ENCODE peak calls at places on chromosomes 11 and 22, in six cellular contexts. R is H1, J is K562, K is SK-N-SH, W is HCT116, G is HepG2. F is an unnamed sample.

GRCh38 chr11:78379039-78379670 is 38.5 kb downstream of the GAB2 start:
- DNase-seq in R (no peak), J (no peak), K (no peak), W (no peak), G (no peak), F (no peak)

GRCh38 chr11:6799402-6799801 is at the start of gene OR6A2:
- DNase-seq in R (no peak), J (no peak), K (no peak), W (no peak), G (no peak), F (no peak)

GRCh38 chr11:5288108-5288911 is 13.4 kb downstream of the OR51B4 start:
- DNase-seq in R (no peak), J (peak; percentile 78), K (no peak), W (no peak), G (no peak), F (no peak)

GRCh38 chr22:19213496-19214473 is 35.2 kb upstream of the SLC25A1 start:
- DNase-seq in R (no peak), J (no peak), K (no peak), W (no peak), G (no peak), F (no peak)

GRCh38 chr11:30431127-30431814 is 108.4 kb downstream of the ARL14EP start:
- DNase-seq in R (no peak), J (no peak), K (no peak), W (no peak), G (no peak), F (no peak)

GRCh38 chr11:74417860-74418508 is 19.8 kb upstream of the PGM2L1 start:
- DNase-seq in R (no peak), J (no peak), K (no peak), W (no peak), G (no peak), F (no peak)

GRCh38 chr11:119192111-119192510 is 6.8 kb downstream of the NHERF4 start:
- DNase-seq in R (no peak), J (no peak), K (no peak), W (no peak), G (no peak), F (no peak)

GRCh38 chr22:19871845-19872778 is 17.4 kb upstream of the GNB1L start:
- DNase-seq in R (peak; percentile 45), J (no peak), K (no peak), W (no peak), G (no peak), F (no peak)

GRCh38 chr11:2378527-2379210 is 1.6 kb downstream of the CD81 start:
- DNase-seq in R (no peak), J (no peak), K (peak; percentile 83), W (no peak), G (no peak), F (no peak)

GRCh38 chr11:69920500-69921428 is 101.5 kb upstream of the FGF3 start:
- DNase-seq in R (peak; percentile 45), J (no peak), K (no peak), W (no peak), G (no peak), F (no peak)

GRCh38 chr22:36253523-36254490 is 874 bp downstream of the APOL1 start:
- DNase-seq in R (no peak), J (no peak), K (peak; percentile 29), W (no peak), G (no peak), F (no peak)

GRCh38 chr11:64355078-64355940 is 3.7 kb upstream of the RPS6KA4 start:
- DNase-seq in R (peak; percentile 85), J (peak; percentile 92), K (peak; percentile 89), W (peak; percentile 60), G (peak; percentile 79), F (peak; percentile 69)

GRCh38 chr11:111303476-111303875 is 5.1 kb downstream of the POU2AF3 start:
- DNase-seq in R (no peak), J (no peak), K (no peak), W (no peak), G (peak; percentile 41), F (no peak)

GRCh38 chr11:65206901-65207300 is 25.2 kb downstream of the CAPN1 start:
- DNase-seq in R (peak; percentile 31), J (no peak), K (no peak), W (no peak), G (no peak), F (no peak)

GRCh38 chr22:32255217-32255616 is at the start of gene SLC5A4:
- DNase-seq in R (no peak), J (no peak), K (no peak), W (no peak), G (no peak), F (no peak)

GRCh38 chr22:39845522-39845921 is 48.0 kb downstream of the ENTHD1 start:
- DNase-seq in R (no peak), J (no peak), K (no peak), W (no peak), G (no peak), F (no peak)

GRCh38 chr22:39839198-39839597 is 54.4 kb downstream of the ENTHD1 start:
- DNase-seq in R (no peak), J (no peak), K (no peak), W (no peak), G (no peak), F (no peak)

DNA sequence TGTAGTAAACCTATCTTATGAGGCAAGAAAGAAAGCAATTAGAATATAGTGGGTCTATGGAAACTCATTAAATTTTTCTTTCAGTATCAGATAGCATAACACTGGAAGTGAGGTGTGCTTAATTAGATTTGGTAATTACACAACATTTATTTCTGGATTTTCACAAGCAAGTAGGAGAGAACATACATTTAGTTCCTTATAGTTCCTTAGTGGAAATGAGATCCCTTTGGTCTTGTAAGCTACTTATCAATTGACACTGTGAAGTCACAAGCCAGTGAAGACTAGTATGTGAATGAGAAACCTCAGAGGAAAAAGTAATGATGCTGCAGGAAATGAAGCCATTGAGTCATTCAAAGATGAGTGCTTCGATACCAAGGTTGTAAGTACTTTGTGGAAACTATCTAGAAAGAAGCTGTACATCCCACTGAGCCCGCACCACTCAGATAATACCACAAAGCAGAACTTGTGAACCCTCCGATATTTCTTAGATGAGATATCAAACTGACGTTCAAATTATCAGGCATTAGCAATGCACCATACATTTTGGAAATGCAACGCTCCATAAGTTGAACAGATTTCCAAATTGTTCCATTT is 53.5 kb downstream of the ENTHD1 start:
- DNase-seq in R (no peak), J (peak; percentile 22), K (no peak), W (no peak), G (no peak), F (no peak)
- TF ChIP-seq SIN3A in R (no peak), J (no peak), K (no peak), W (no peak), G (no peak), F (no peak)

DNA sequence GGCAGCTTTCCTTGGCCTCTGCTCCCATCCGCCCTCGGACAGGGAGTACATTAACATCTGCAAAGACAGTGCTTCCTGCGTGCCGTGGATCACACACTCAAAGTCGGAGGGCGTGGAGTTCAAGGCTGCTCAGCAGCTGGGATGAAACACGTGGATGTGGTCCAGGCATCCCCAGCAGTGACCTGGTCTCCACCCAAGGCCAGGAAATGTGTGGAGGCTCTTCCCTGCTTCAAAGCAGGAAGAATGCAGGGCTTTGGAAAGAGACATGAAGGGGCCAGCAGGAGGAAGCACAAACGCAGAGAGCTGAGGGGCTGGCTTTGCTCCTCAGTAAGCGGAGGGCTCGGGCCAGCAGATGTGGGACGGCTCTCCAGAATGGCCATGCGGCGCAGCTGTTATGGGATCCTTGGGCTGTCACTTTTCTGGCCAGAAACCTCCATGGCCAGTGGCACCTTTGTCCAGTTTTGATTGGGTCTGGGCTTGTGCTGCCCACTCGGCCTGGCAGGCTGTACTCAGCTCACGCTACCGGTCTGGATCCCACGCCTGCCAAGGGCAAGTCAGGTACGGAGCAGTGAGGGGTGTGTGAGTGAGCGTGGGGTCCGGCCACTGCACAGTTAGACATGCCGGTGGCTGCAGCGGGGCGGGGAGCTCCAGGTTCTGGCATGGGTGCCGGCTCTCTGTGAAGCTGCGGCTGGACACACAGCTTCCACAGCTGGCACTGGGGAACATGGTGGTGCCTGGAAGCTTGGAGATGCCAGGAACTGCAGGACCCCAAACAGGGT is 438.0 kb downstream of the TBC1D22A start:
- DNase-seq in R (peak; percentile 4), J (no peak), K (no peak), W (no peak), G (no peak), F (no peak)
- H3K27ac ChIP-seq in R (no peak overlapping the region), J (no peak overlapping the region), K (no peak overlapping the region), W (no peak overlapping the region), G (no peak overlapping the region), F (no peak overlapping the region)

DNA sequence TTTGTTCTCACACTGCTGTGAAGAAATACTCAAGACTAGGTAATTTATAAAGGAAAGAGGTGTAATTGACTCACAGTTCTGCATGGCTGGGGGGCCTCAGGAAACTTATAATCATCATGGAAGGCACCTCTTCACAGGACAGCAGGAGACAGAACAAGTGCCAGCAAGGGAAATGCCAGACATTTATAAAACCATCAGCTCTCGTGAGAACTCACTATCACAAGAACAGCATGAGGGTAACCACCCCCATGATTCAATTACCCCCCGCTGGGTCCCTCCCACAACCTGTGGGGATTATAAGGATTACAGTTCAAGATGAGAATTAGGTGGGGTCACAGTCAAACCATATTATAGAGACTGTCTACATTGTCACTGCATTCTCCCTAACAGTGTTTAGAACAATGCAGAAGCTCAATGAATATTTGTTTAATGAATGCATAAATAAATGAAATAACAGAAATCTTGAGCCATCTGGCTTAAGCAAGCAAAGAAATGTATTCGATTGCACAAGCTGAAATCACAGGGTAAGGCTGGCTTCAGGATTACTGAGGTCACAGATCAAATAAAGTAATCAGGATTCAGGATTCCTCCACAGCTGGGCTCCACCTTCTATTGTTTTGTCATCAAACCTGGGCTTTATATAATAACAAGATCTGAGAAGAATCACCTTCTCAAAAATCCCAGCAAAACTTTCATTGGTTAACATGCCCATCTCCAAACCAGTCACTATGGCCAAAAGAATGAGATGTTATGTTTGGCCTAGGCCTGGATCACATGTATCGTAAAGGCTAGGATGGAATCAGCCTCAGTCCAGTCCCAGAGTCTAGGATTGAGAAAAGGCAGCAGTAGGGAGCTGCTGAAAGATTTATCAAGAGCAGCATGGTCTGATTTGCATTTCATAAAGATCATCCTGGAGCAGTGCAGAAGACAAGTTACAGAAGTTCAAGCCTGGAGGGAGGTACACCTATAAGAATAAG is 137.8 kb upstream of the UBASH3B start:
- DNase-seq in R (no peak), J (no peak), K (no peak), W (no peak), G (no peak), F (no peak)
- H3K27me3 ChIP-seq in R (no peaks in the 10 kb centered on the region), J (no peaks in the 10 kb centered on the region), K (peaks cover 8% of the 10 kb centered on the region), W (no peaks in the 10 kb centered on the region), G (peaks cover 3% of the 10 kb centered on the region), F (peaks cover 30% of the 10 kb centered on the region)

GRCh38 chr11:46710821-46711269 is 8.2 kb upstream of the F2 start:
- DNase-seq in R (no peak), J (no peak), K (no peak), W (no peak), G (no peak), F (peak; percentile 86)

GRCh38 chr11:46706886-46707285 is 6.1 kb downstream of the ZNF408 start:
- DNase-seq in R (no peak), J (no peak), K (no peak), W (no peak), G (no peak), F (no peak)

GRCh38 chr11:46712874-46713576 is 6.0 kb upstream of the F2 start:
- DNase-seq in R (no peak), J (no peak), K (no peak), W (no peak), G (no peak), F (no peak)

DNA sequence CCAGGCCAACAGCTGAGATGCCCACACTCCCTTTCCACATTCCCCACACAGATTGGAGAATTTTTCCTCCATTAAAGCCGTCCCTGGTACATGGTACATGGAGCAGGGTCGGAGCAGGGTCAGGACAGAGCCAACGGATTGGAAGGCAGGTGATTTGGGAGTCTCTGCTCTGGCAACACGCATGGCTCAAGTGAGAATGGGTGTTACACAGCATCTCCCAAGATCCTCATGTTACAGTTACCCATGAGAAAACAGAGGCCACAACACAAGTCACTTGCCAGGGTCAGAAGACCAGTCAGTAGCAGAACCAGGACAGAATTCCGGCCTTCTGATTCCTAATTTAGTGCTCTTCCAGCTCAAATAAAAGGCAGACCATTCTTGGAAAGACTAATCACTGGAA is 7.7 kb upstream of the F2 start:
- DNase-seq in R (no peak), J (no peak), K (no peak), W (no peak), G (no peak), F (no peak)
- TF ChIP-seq SIN3A in R (no peak), J (no peak), K (no peak), W (no peak), G (no peak), F (no peak)

F was measured in Panc1.